ENCODE peak calls at places on chromosomes 12 and 14, in ten cellular contexts. One of them, this sample, is unnamed.

GRCh38 chr14:103629503-103630121 is 601 bp downstream of the KLC1 start:
- DNase-seq in AG20443: peak
- DNase-seq in Right ventricle myocardium superior: peak
- DNase-seq in hypothalamus: peak
- DNase-seq in hepatic stellate cell: peak
- DNase-seq in amygdala: no peak
- DNase-seq in BJ: no peak
- DNase-seq in GM20000: peak
- DNase-seq in endothelial cell: peak
- DNase-seq in AG09319: no peak
- DNase-seq in this sample: no peak

GRCh38 chr14:104732355-104732804 is 8.4 kb downstream of the ADSS1 start:
- DNase-seq in BJ: no peak
- DNase-seq in AG20443: no peak
- DNase-seq in GM20000: no peak
- DNase-seq in AG09319: no peak
- DNase-seq in hypothalamus: peak
- DNase-seq in hepatic stellate cell: no peak
- DNase-seq in Right ventricle myocardium superior: peak
- DNase-seq in endothelial cell: no peak
- DNase-seq in amygdala: no peak
- DNase-seq in this sample: peak

GRCh38 chr14:69480136-69480535 is 4.4 kb upstream of the PLEKHD1 start:
- DNase-seq in BJ: no peak
- DNase-seq in GM20000: no peak
- DNase-seq in hypothalamus: no peak
- DNase-seq in AG09319: no peak
- DNase-seq in hepatic stellate cell: no peak
- DNase-seq in endothelial cell: no peak
- DNase-seq in Right ventricle myocardium superior: no peak
- DNase-seq in AG20443: no peak
- DNase-seq in amygdala: no peak
- DNase-seq in this sample: no peak

GRCh38 chr12:126899926-126900792 is 1366.8 kb upstream of the TMEM132C start:
- DNase-seq in BJ: no peak
- DNase-seq in Right ventricle myocardium superior: no peak
- DNase-seq in AG09319: no peak
- DNase-seq in GM20000: no peak
- DNase-seq in amygdala: no peak
- DNase-seq in endothelial cell: no peak
- DNase-seq in hepatic stellate cell: no peak
- DNase-seq in hypothalamus: no peak
- DNase-seq in AG20443: no peak
- DNase-seq in this sample: no peak

GRCh38 chr14:105843444-105844046 is 317.2 kb downstream of the TMEM121 start:
- DNase-seq in hypothalamus: no peak
- DNase-seq in hepatic stellate cell: no peak
- DNase-seq in AG20443: peak
- DNase-seq in Right ventricle myocardium superior: peak
- DNase-seq in AG09319: no peak
- DNase-seq in GM20000: no peak
- DNase-seq in endothelial cell: no peak
- DNase-seq in amygdala: no peak
- DNase-seq in BJ: no peak
- DNase-seq in this sample: no peak

GRCh38 chr14:61577506-61577931 is 117.8 kb upstream of the HIF1A start:
- DNase-seq in BJ: no peak
- DNase-seq in endothelial cell: no peak
- DNase-seq in hepatic stellate cell: no peak
- DNase-seq in GM20000: no peak
- DNase-seq in hypothalamus: no peak
- DNase-seq in AG09319: no peak
- DNase-seq in AG20443: no peak
- DNase-seq in Right ventricle myocardium superior: no peak
- DNase-seq in amygdala: no peak
- DNase-seq in this sample: no peak

GRCh38 chr12:68375701-68376469 is 43.7 kb upstream of the MDM1 start:
- DNase-seq in endothelial cell: no peak
- DNase-seq in AG09319: no peak
- DNase-seq in AG20443: no peak
- DNase-seq in Right ventricle myocardium superior: no peak
- DNase-seq in GM20000: no peak
- DNase-seq in BJ: no peak
- DNase-seq in amygdala: no peak
- DNase-seq in hepatic stellate cell: no peak
- DNase-seq in hypothalamus: no peak
- DNase-seq in this sample: no peak

GRCh38 chr14:99507860-99508640 is 26.8 kb downstream of the CCNK start:
- DNase-seq in endothelial cell: no peak
- DNase-seq in AG09319: no peak
- DNase-seq in Right ventricle myocardium superior: no peak
- DNase-seq in hypothalamus: no peak
- DNase-seq in BJ: no peak
- DNase-seq in GM20000: peak
- DNase-seq in AG20443: no peak
- DNase-seq in hepatic stellate cell: no peak
- DNase-seq in amygdala: no peak
- DNase-seq in this sample: no peak

GRCh38 chr14:50521912-50522341 is 10.4 kb downstream of the MAP4K5 start:
- DNase-seq in AG09319: no peak
- DNase-seq in amygdala: no peak
- DNase-seq in BJ: no peak
- DNase-seq in AG20443: no peak
- DNase-seq in GM20000: peak
- DNase-seq in hypothalamus: no peak
- DNase-seq in endothelial cell: no peak
- DNase-seq in Right ventricle myocardium superior: no peak
- DNase-seq in hepatic stellate cell: no peak
- DNase-seq in this sample: no peak

GRCh38 chr12:89016970-89017778 is 335.1 kb downstream of the DUSP6 start:
- DNase-seq in BJ: peak
- DNase-seq in endothelial cell: peak
- DNase-seq in AG20443: peak
- DNase-seq in Right ventricle myocardium superior: no peak
- DNase-seq in AG09319: peak
- DNase-seq in hepatic stellate cell: peak
- DNase-seq in amygdala: no peak
- DNase-seq in hypothalamus: peak
- DNase-seq in GM20000: peak
- DNase-seq in this sample: peak

This sample was measured in A549.